ENCODE peak calls at places on chromosome 4, in eight cellular contexts. N, E, X, Q, A, M, B and P are unnamed samples.

GRCh38 chr4:47913858-47914218 is 545 bp downstream of the NFXL1 start:
- DNase-seq in N (peak), E (no peak), X (no peak), Q (peak), A (peak), M (peak), B (no peak), P (no peak)

GRCh38 chr4:105060628-105061027 is 86.0 kb upstream of the TET2 start:
- DNase-seq in N (no peak), E (peak), X (no peak), Q (no peak), A (no peak), M (no peak), B (no peak), P (no peak)

GRCh38 chr4:1015179-1015578 is 3.8 kb downstream of the FGFRL1 start:
- DNase-seq in N (no peak), E (no peak), X (no peak), Q (no peak), A (no peak), M (no peak), B (no peak), P (no peak)

GRCh38 chr4:23881674-23882337 is 8.0 kb downstream of the PPARGC1A start:
- DNase-seq in N (peak), E (peak), X (no peak), Q (no peak), A (no peak), M (no peak), B (no peak), P (no peak)

GRCh38 chr4:27087306-27088045 is 226.8 kb downstream of the STIM2 start:
- DNase-seq in N (no peak), E (no peak), X (no peak), Q (no peak), A (no peak), M (no peak), B (no peak), P (no peak)

GRCh38 chr4:184420881-184421416 is 53.4 kb downstream of the IRF2 start:
- DNase-seq in N (no peak), E (no peak), X (no peak), Q (no peak), A (no peak), M (no peak), B (no peak), P (no peak)

GRCh38 chr4:76545161-76545884 is 110.3 kb downstream of the SHROOM3 start:
- DNase-seq in N (no peak), E (peak), X (peak), Q (no peak), A (no peak), M (no peak), B (no peak), P (no peak)

GRCh38 chr4:1727117-1728031 is 6.1 kb downstream of the TACC3 start:
- DNase-seq in N (peak), E (peak), X (peak), Q (no peak), A (peak), M (no peak), B (no peak), P (no peak)

GRCh38 chr4:13509442-13509841 is 25.3 kb upstream of the RAB28 start:
- DNase-seq in N (no peak), E (no peak), X (no peak), Q (no peak), A (no peak), M (no peak), B (no peak), P (no peak)